ENCODE peak calls at places on chromosomes 3 and 15, in six cellular contexts. G is activated naive CD4-positive, alpha-beta T cell treated with anti-CD3 and anti-CD28 coated beads, Interleukin-2, amount 50 U/mL, for 72 hours; N is mesenchymal stem cell; H is NCI-H774; R is iris pigment epithelial cell; T is kidney glomerular epithelial cell. I is an unnamed sample.

GRCh38 chr15:101167791-101168462 is 83.9 kb downstream of the CHSY1 start:
- DNase-seq in N (peak; percentile 79), T (peak; percentile 20), R (peak; percentile 93), H (no peak), G (peak; percentile 71), I (peak; percentile 93)

GRCh38 chr3:3429841-3430240 is 250.3 kb upstream of the CRBN start:
- DNase-seq in H (no peak), T (no peak), G (no peak), N (no peak), R (no peak), I (no peak)

GRCh38 chr3:187750513-187751123 is 5.3 kb upstream of the BCL6 start:
- DNase-seq in R (peak; percentile 27), N (peak; percentile 86), G (no peak), H (peak; percentile 67), T (no peak), I (no peak)

GRCh38 chr15:39495871-39496459 is 84.9 kb upstream of the THBS1 start:
- DNase-seq in H (no peak), T (no peak), G (no peak), N (peak; percentile 47), R (peak; percentile 74), I (no peak)

GRCh38 chr3:43759297-43759782 is 68.6 kb downstream of the ABHD5 start:
- DNase-seq in R (peak; percentile 68), N (peak; percentile 62), H (no peak), G (no peak), T (peak; percentile 93), I (peak; percentile 79)

GRCh38 chr3:117278424-117279190 is 569.0 kb downstream of the TUSC7 start:
- DNase-seq in R (peak; percentile 1), G (no peak), T (peak; percentile 72), H (peak; percentile 5), N (peak; percentile 9), I (peak; percentile 39)

GRCh38 chr3:88336894-88337293 is 187.1 kb downstream of the C3orf38 start:
- DNase-seq in H (no peak), N (no peak), R (no peak), T (no peak), G (no peak), I (no peak)

GRCh38 chr15:93852761-93853160 is 378.6 kb upstream of the MCTP2 start:
- DNase-seq in N (no peak), G (no peak), H (no peak), T (no peak), R (no peak), I (no peak)

GRCh38 chr15:90227816-90228772 is 5.6 kb downstream of the CIB1 start:
- DNase-seq in R (no peak), H (no peak), T (no peak), G (no peak), N (no peak), I (no peak)

GRCh38 chr3:31533169-31533870 is 595 bp downstream of the STT3B start:
- DNase-seq in H (no peak), G (peak; percentile 61), R (peak; percentile 31), T (no peak), N (peak; percentile 49), I (no peak)

GRCh38 chr3:157529751-157530150 is 26.5 kb upstream of the VEPH1 start:
- DNase-seq in R (no peak), T (no peak), H (no peak), G (no peak), N (no peak), I (no peak)

GRCh38 chr3:14142567-14143270 is 17.9 kb downstream of the TMEM43 start:
- DNase-seq in H (no peak), R (no peak), T (no peak), G (peak; percentile 27), N (peak; percentile 15), I (no peak)

GRCh38 chr3:105907790-105908189 is 39.0 kb upstream of the CBLB start:
- DNase-seq in H (no peak), R (no peak), N (no peak), T (no peak), G (no peak), I (no peak)

GRCh38 chr15:60534546-60534945 is 55.6 kb upstream of the ICE2 start:
- DNase-seq in R (no peak), G (no peak), N (no peak), H (no peak), T (no peak), I (no peak)

GRCh38 chr3:182628531-182628930 is 164.8 kb upstream of the ATP11B start:
- DNase-seq in R (no peak), H (no peak), G (no peak), T (no peak), N (no peak), I (no peak)

GRCh38 chr15:77143606-77144005 is 72.7 kb upstream of the TSPAN3 start:
- DNase-seq in N (peak; percentile 32), R (peak; percentile 42), H (no peak), G (no peak), T (no peak), I (peak; percentile 14)

GRCh38 chr15:75329571-75329970 is 6.3 kb upstream of the COMMD4 start:
- DNase-seq in G (no peak), N (no peak), H (no peak), R (no peak), T (no peak), I (no peak)

GRCh38 chr15:37019479-37020433 is 80.6 kb downstream of the MEIS2 start:
- DNase-seq in H (peak; percentile 66), T (no peak), G (no peak), N (peak; percentile 98), R (peak; percentile 50), I (peak; percentile 59)